ENCODE peak calls at places on chromosomes 11 and 22, in seven cellular contexts. L is aorta; R is T-helper 2 cell treated with Interferon-gamma antibody and Interleukin-4, amounts not matched to agents 5 μg/mL and 100 μg/mL, for 36 hours; F is PC-9; E is A549; K is activated CD8-positive, alpha-beta memory T cell treated with anti-CD3 and anti-CD28 coated beads, Interleukin-2, amount 50 U/mL, for 48 hours; M is osteoblast. D is an unnamed sample.

GRCh38 chr11:100010393-100010792 is 676.7 kb upstream of the ARHGAP42 start:
- DNase-seq in L (no peak), R (no peak), F (peak; percentile 24), E (no peak), K (no peak), M (no peak), D (no peak)

GRCh38 chr11:93028959-93029536 is 59.6 kb downstream of the MTNR1B start:
- DNase-seq in L (no peak), R (no peak), F (no peak), E (no peak), K (no peak), M (no peak), D (no peak)

GRCh38 chr11:11010624-11011127 is 152.8 kb upstream of the ZBED5 start:
- DNase-seq in L (no peak), R (no peak), F (no peak), E (peak; percentile 40), K (no peak), M (no peak), D (no peak)

GRCh38 chr11:8814923-8815240 is 96.1 kb upstream of the AKIP1 start:
- DNase-seq in L (no peak), R (no peak), F (no peak), E (no peak), K (no peak), M (peak; percentile 91), D (no peak)

GRCh38 chr22:20588843-20589581 is 81.6 kb downstream of the MED15 start:
- DNase-seq in L (no peak), R (no peak), F (no peak), E (no peak), K (no peak), M (peak; percentile 79), D (no peak)

GRCh38 chr22:46238541-46238940 is 11.6 kb downstream of the CDPF1 start:
- DNase-seq in L (no peak), R (no peak), F (no peak), E (no peak), K (no peak), M (no peak), D (no peak)

GRCh38 chr22:40449676-40450035 is 79.3 kb downstream of the SGSM3 start:
- DNase-seq in L (no peak), R (no peak), F (no peak), E (no peak), K (no peak), M (peak; percentile 87), D (no peak)

GRCh38 chr11:7918141-7918540 is 12.9 kb downstream of the OR10A6 start:
- DNase-seq in L (no peak), R (no peak), F (no peak), E (no peak), K (no peak), M (no peak), D (no peak)

GRCh38 chr22:17258015-17258827 is 39.0 kb upstream of the ADA2 start:
- DNase-seq in L (no peak), R (peak; percentile 80), F (peak; percentile 39), E (no peak), K (peak; percentile 66), M (peak; percentile 56), D (peak; percentile 30)

GRCh38 chr11:3802016-3802790 is 4.8 kb upstream of the NUP98 start:
- DNase-seq in L (peak; percentile 9), R (no peak), F (no peak), E (no peak), K (no peak), M (peak; percentile 96), D (no peak)

GRCh38 chr11:131169057-131169456 is 201.4 kb upstream of the NTM start:
- DNase-seq in L (no peak), R (no peak), F (no peak), E (no peak), K (no peak), M (no peak), D (no peak)

GRCh38 chr11:62472063-62472884 is 53.4 kb downstream of the SCGB1A1 start:
- DNase-seq in L (no peak), R (no peak), F (peak; percentile 88), E (peak; percentile 54), K (no peak), M (peak; percentile 86), D (no peak)

GRCh38 chr22:32482708-32483107 is 8.1 kb downstream of the FBXO7 start:
- DNase-seq in L (no peak), R (peak; percentile 48), F (no peak), E (no peak), K (no peak), M (no peak), D (no peak)

GRCh38 chr11:17528181-17528691 is 16.0 kb downstream of the USH1C start:
- DNase-seq in L (no peak), R (peak; percentile 17), F (no peak), E (peak; percentile 88), K (peak; percentile 76), M (peak; percentile 96), D (peak; percentile 64)

GRCh38 chr11:68923614-68924013 is 19.9 kb downstream of the IGHMBP2 start:
- DNase-seq in L (peak; percentile 24), R (no peak), F (no peak), E (no peak), K (no peak), M (peak; percentile 74), D (no peak)

GRCh38 chr11:123630126-123630531 is 24.3 kb downstream of the SCN3B start:
- DNase-seq in L (no peak), R (no peak), F (no peak), E (no peak), K (no peak), M (no peak), D (no peak)

GRCh38 chr11:61092908-61093763 is 9.2 kb upstream of the CD5 start:
- DNase-seq in L (no peak), R (no peak), F (no peak), E (no peak), K (peak; percentile 46), M (no peak), D (no peak)

GRCh38 chr11:67504950-67505561 is at the start of gene PITPNM1:
- DNase-seq in L (peak; percentile 94), R (peak; percentile 83), F (no peak), E (peak; percentile 62), K (peak; percentile 92), M (peak; percentile 98), D (peak; percentile 47)

GRCh38 chr11:62393735-62394134 is 25.1 kb upstream of the SCGB1A1 start:
- DNase-seq in L (no peak), R (no peak), F (no peak), E (no peak), K (no peak), M (no peak), D (no peak)

GRCh38 chr22:50396751-50397370 is 53.7 kb downstream of the PPP6R2 start:
- DNase-seq in L (no peak), R (no peak), F (no peak), E (peak; percentile 13), K (no peak), M (peak; percentile 50), D (no peak)

GRCh38 chr11:76560219-76560618 is 110.3 kb downstream of the LRRC32 start:
- DNase-seq in L (no peak), R (peak; percentile 18), F (no peak), E (no peak), K (no peak), M (no peak), D (no peak)

GRCh38 chr11:108223449-108224149 is 732 bp downstream of the ATM start:
- DNase-seq in L (no peak), R (peak; percentile 51), F (no peak), E (no peak), K (no peak), M (peak; percentile 32), D (no peak)

GRCh38 chr11:134488512-134488911 is 76.5 kb upstream of the B3GAT1 start:
- DNase-seq in L (no peak), R (no peak), F (no peak), E (no peak), K (no peak), M (no peak), D (no peak)

GRCh38 chr11:18540207-18541009 is 13.7 kb upstream of the TSG101 start:
- DNase-seq in L (no peak), R (no peak), F (peak; percentile 51), E (no peak), K (no peak), M (no peak), D (no peak)

GRCh38 chr11:133898031-133898769 is 52.9 kb upstream of the SPATA19 start:
- DNase-seq in L (no peak), R (no peak), F (no peak), E (no peak), K (no peak), M (no peak), D (no peak)

GRCh38 chr22:46056169-46057041 is 79.4 kb upstream of the WNT7B start:
- DNase-seq in L (peak; percentile 80), R (no peak), F (no peak), E (no peak), K (peak; percentile 48), M (peak; percentile 90), D (no peak)

GRCh38 chr11:84962018-84962417 is 665.1 kb downstream of the DLG2 start:
- DNase-seq in L (no peak), R (no peak), F (no peak), E (no peak), K (no peak), M (no peak), D (no peak)

GRCh38 chr11:69200331-69201047 is 44.8 kb downstream of the SMIM38 start:
- DNase-seq in L (peak; percentile 72), R (no peak), F (no peak), E (no peak), K (no peak), M (peak; percentile 21), D (no peak)